ENCODE peak calls at places on chromosomes 16 and 17, in six cellular contexts. V, F, X, J, D and B are unnamed samples.

GRCh38 chr17:20189979-20190378 is 180.8 kb downstream of the SPECC1 start:
- DNase-seq in V (no peak), F (peak), X (no peak), J (no peak), D (no peak), B (no peak)

GRCh38 chr17:10127819-10128375 is 70.5 kb downstream of the GAS7 start:
- DNase-seq in V (no peak), F (peak), X (peak), J (no peak), D (no peak), B (no peak)

GRCh38 chr16:80751167-80751566 is 53.2 kb downstream of the CDYL2 start:
- DNase-seq in V (no peak), F (peak), X (no peak), J (no peak), D (no peak), B (no peak)

GRCh38 chr17:79740413-79740812 is 9.7 kb downstream of the ENPP7 start:
- DNase-seq in V (no peak), F (no peak), X (no peak), J (no peak), D (peak), B (no peak)

GRCh38 chr17:47257651-47258339 is 4.2 kb downstream of the ITGB3 start:
- DNase-seq in V (no peak), F (no peak), X (no peak), J (no peak), D (no peak), B (no peak)

GRCh38 chr17:50487213-50488096 is 8.8 kb downstream of the RSAD1 start:
- DNase-seq in V (no peak), F (no peak), X (no peak), J (no peak), D (no peak), B (no peak)

GRCh38 chr16:27229891-27230470 is 26.7 kb downstream of the KDM8 start:
- DNase-seq in V (no peak), F (no peak), X (no peak), J (no peak), D (no peak), B (no peak)

GRCh38 chr16:78598186-78598585 is 498.7 kb downstream of the WWOX start:
- DNase-seq in V (no peak), F (no peak), X (no peak), J (no peak), D (no peak), B (no peak)

GRCh38 chr16:31382485-31383161 is 10.5 kb upstream of the ITGAD start:
- DNase-seq in V (peak), F (peak), X (peak), J (peak), D (peak), B (peak)

GRCh38 chr17:80192268-80192667 is 22.4 kb downstream of the CARD14 start:
- DNase-seq in V (no peak), F (no peak), X (peak), J (no peak), D (no peak), B (no peak)

GRCh38 chr17:28493467-28493866 is 12.7 kb upstream of the FOXN1 start:
- DNase-seq in V (no peak), F (no peak), X (no peak), J (no peak), D (no peak), B (no peak)

GRCh38 chr16:30112197-30113030 is 923 bp downstream of the GDPD3 start:
- DNase-seq in V (peak), F (peak), X (peak), J (peak), D (no peak), B (peak)

GRCh38 chr17:76973040-76973439 is 104.8 kb downstream of the MGAT5B start:
- DNase-seq in V (no peak), F (no peak), X (no peak), J (no peak), D (no peak), B (no peak)

GRCh38 chr17:22703204-22703603 is 1010.9 kb downstream of the KCNJ18 start:
- DNase-seq in V (peak), F (no peak), X (no peak), J (no peak), D (no peak), B (no peak)

GRCh38 chr17:4332296-4332970 is 34.0 kb downstream of the UBE2G1 start:
- DNase-seq in V (no peak), F (peak), X (no peak), J (no peak), D (no peak), B (no peak)

GRCh38 chr16:61432421-61432820 is 603.8 kb downstream of the CDH8 start:
- DNase-seq in V (no peak), F (peak), X (no peak), J (no peak), D (no peak), B (no peak)

GRCh38 chr17:7717756-7718350 is 309 bp downstream of the DNAH2 start:
- DNase-seq in V (no peak), F (no peak), X (no peak), J (peak), D (no peak), B (no peak)

GRCh38 chr17:17710728-17711541 is 29.7 kb downstream of the RAI1 start:
- DNase-seq in V (no peak), F (peak), X (peak), J (no peak), D (peak), B (no peak)

GRCh38 chr16:47574091-47575054 is 113.2 kb downstream of the PHKB start:
- DNase-seq in V (no peak), F (peak), X (no peak), J (no peak), D (no peak), B (no peak)

GRCh38 chr16:85019659-85020245 is 7.8 kb upstream of the KIAA0513 start:
- DNase-seq in V (no peak), F (no peak), X (no peak), J (no peak), D (no peak), B (no peak)

GRCh38 chr17:10792156-10792555 is 11.7 kb downstream of the TMEM238L start:
- DNase-seq in V (no peak), F (no peak), X (no peak), J (no peak), D (no peak), B (no peak)

GRCh38 chr16:70529051-70529777 is 5.6 kb downstream of the SF3B3 start:
- DNase-seq in V (no peak), F (no peak), X (peak), J (no peak), D (no peak), B (no peak)

GRCh38 chr16:4086153-4086552 is 30.1 kb downstream of the ADCY9 start:
- DNase-seq in V (no peak), F (no peak), X (no peak), J (no peak), D (no peak), B (no peak)

GRCh38 chr16:69535123-69536050 is 30.4 kb upstream of the NFAT5 start:
- DNase-seq in V (no peak), F (no peak), X (no peak), J (no peak), D (no peak), B (no peak)

GRCh38 chr17:79979841-79980215 is 55.8 kb downstream of the TBC1D16 start:
- DNase-seq in V (no peak), F (no peak), X (no peak), J (no peak), D (no peak), B (no peak)

GRCh38 chr16:85746431-85747227 is 4.3 kb downstream of the C16orf74 start:
- DNase-seq in V (no peak), F (no peak), X (no peak), J (no peak), D (no peak), B (no peak)

GRCh38 chr16:83212301-83212841 is 585.6 kb downstream of the CDH13 start:
- DNase-seq in V (no peak), F (no peak), X (no peak), J (no peak), D (no peak), B (no peak)

GRCh38 chr16:1929105-1929504 is 10.9 kb upstream of the HS3ST6 start:
- DNase-seq in V (no peak), F (no peak), X (peak), J (no peak), D (peak), B (no peak)

GRCh38 chr16:5578980-5579379 is 481.4 kb upstream of the EEF2KMT start:
- DNase-seq in V (no peak), F (no peak), X (no peak), J (no peak), D (no peak), B (no peak)